ENCODE peak calls at places on chromosomes 3 and 15, in nine cellular contexts. V, O, E, Q, G, S, H, F and Y are unnamed samples.

GRCh38 chr3:123779646-123780231 is 104.4 kb downstream of the MYLK start:
- DNase-seq in V (no peak), O (no peak), E (no peak), Q (no peak), G (no peak), S (no peak), H (no peak), F (no peak), Y (no peak)

GRCh38 chr3:27659279-27660021 is 62.7 kb downstream of the EOMES start:
- DNase-seq in V (peak; percentile 50), O (peak; percentile 12), E (no peak), Q (no peak), G (peak; percentile 8), S (peak; percentile 77), H (peak; percentile 62), F (peak; percentile 39), Y (no peak)

GRCh38 chr15:72797338-72797689 is 13.8 kb upstream of the ADPGK start:
- DNase-seq in V (no peak), O (no peak), E (no peak), Q (no peak), G (no peak), S (no peak), H (no peak), F (no peak), Y (no peak)

GRCh38 chr15:47461560-47462175 is 255.6 kb upstream of the SEMA6D start:
- DNase-seq in V (no peak), O (no peak), E (no peak), Q (no peak), G (no peak), S (no peak), H (no peak), F (no peak), Y (no peak)

GRCh38 chr3:169456900-169457299 is 206.6 kb downstream of the MECOM start:
- DNase-seq in V (no peak), O (no peak), E (no peak), Q (no peak), G (no peak), S (no peak), H (no peak), F (no peak), Y (no peak)

GRCh38 chr3:174821477-174821876 is 37.7 kb upstream of the NAALADL2 start:
- DNase-seq in V (no peak), O (no peak), E (no peak), Q (no peak), G (no peak), S (no peak), H (no peak), F (no peak), Y (no peak)

GRCh38 chr15:39907216-39907615 is 12.8 kb downstream of the GPR176 start:
- DNase-seq in V (no peak), O (no peak), E (no peak), Q (no peak), G (no peak), S (no peak), H (no peak), F (no peak), Y (peak; percentile 44)

GRCh38 chr3:187183903-187184302 is 13.4 kb upstream of the RTP1 start:
- DNase-seq in V (no peak), O (no peak), E (no peak), Q (no peak), G (no peak), S (peak; percentile 2), H (no peak), F (no peak), Y (no peak)

GRCh38 chr15:57444877-57445513 is 68.7 kb downstream of the CGNL1 start:
- DNase-seq in V (no peak), O (no peak), E (no peak), Q (peak; percentile 33), G (no peak), S (peak; percentile 67), H (no peak), F (peak; percentile 41), Y (no peak)

GRCh38 chr3:178352300-178353021 is 183.8 kb upstream of the KCNMB2 start:
- DNase-seq in V (peak; percentile 87), O (no peak), E (peak; percentile 66), Q (peak; percentile 87), G (peak; percentile 15), S (peak; percentile 78), H (no peak), F (peak; percentile 1), Y (no peak)

GRCh38 chr15:52112203-52112750 is 298 bp downstream of the BCL2L10 start:
- DNase-seq in V (peak; percentile 48), O (no peak), E (no peak), Q (no peak), G (no peak), S (no peak), H (no peak), F (no peak), Y (no peak)

GRCh38 chr3:49276475-49277356 is at the start of gene C3orf62:
- DNase-seq in V (peak; percentile 92), O (peak; percentile 57), E (peak; percentile 47), Q (peak; percentile 24), G (no peak), S (peak; percentile 87), H (no peak), F (peak; percentile 54), Y (no peak)

GRCh38 chr3:111810909-111811308 is 48.2 kb upstream of the PHLDB2 start:
- DNase-seq in V (peak; percentile 67), O (no peak), E (peak; percentile 54), Q (no peak), G (no peak), S (no peak), H (peak; percentile 43), F (no peak), Y (no peak)

GRCh38 chr3:99172736-99173657 is 271.5 kb upstream of the DCBLD2 start:
- DNase-seq in V (peak; percentile 84), O (no peak), E (peak; percentile 50), Q (peak; percentile 42), G (peak; percentile 3), S (peak; percentile 79), H (peak; percentile 56), F (peak; percentile 63), Y (no peak)

GRCh38 chr3:16357191-16357590 is 92.2 kb downstream of the OXNAD1 start:
- DNase-seq in V (no peak), O (no peak), E (no peak), Q (no peak), G (no peak), S (no peak), H (no peak), F (no peak), Y (no peak)

GRCh38 chr15:79091204-79091867 is 756 bp upstream of the RASGRF1 start:
- DNase-seq in V (peak; percentile 35), O (peak; percentile 5), E (no peak), Q (no peak), G (no peak), S (peak; percentile 54), H (no peak), F (peak; percentile 5), Y (peak; percentile 36)

GRCh38 chr15:41827290-41827879 is 507 bp upstream of the JMJD7 start:
- DNase-seq in V (no peak), O (no peak), E (no peak), Q (no peak), G (no peak), S (no peak), H (no peak), F (no peak), Y (no peak)

GRCh38 chr3:20111836-20112235 is 71.6 kb downstream of the KAT2B start:
- DNase-seq in V (no peak), O (no peak), E (no peak), Q (no peak), G (no peak), S (peak; percentile 55), H (peak; percentile 12), F (no peak), Y (no peak)

GRCh38 chr15:39028069-39028468 is 463.5 kb upstream of the RASGRP1 start:
- DNase-seq in V (no peak), O (no peak), E (no peak), Q (no peak), G (no peak), S (peak; percentile 67), H (no peak), F (no peak), Y (no peak)

GRCh38 chr3:187807086-187807862 is 62.0 kb upstream of the BCL6 start:
- DNase-seq in V (peak; percentile 50), O (no peak), E (peak; percentile 30), Q (peak; percentile 49), G (no peak), S (no peak), H (no peak), F (no peak), Y (no peak)

GRCh38 chr15:57213783-57214366 is 162.4 kb upstream of the CGNL1 start:
- DNase-seq in V (peak; percentile 55), O (no peak), E (no peak), Q (no peak), G (peak; percentile 55), S (no peak), H (peak; percentile 21), F (peak; percentile 21), Y (peak; percentile 13)

GRCh38 chr3:189824629-189825312 is 193.6 kb downstream of the TP63 start:
- DNase-seq in V (peak; percentile 82), O (no peak), E (peak; percentile 51), Q (peak; percentile 58), G (no peak), S (peak; percentile 79), H (no peak), F (peak; percentile 2), Y (no peak)

GRCh38 chr15:86164222-86164898 is 84.7 kb downstream of the AGBL1 start:
- DNase-seq in V (no peak), O (no peak), E (no peak), Q (no peak), G (no peak), S (peak; percentile 80), H (no peak), F (no peak), Y (no peak)

GRCh38 chr15:44265757-44266156 is 22.8 kb upstream of the GOLM2 start:
- DNase-seq in V (no peak), O (no peak), E (no peak), Q (no peak), G (no peak), S (no peak), H (no peak), F (no peak), Y (no peak)

GRCh38 chr3:171108066-171108465 is 81.5 kb upstream of the SLC2A2 start:
- DNase-seq in V (no peak), O (no peak), E (no peak), Q (no peak), G (no peak), S (no peak), H (peak; percentile 24), F (no peak), Y (no peak)

GRCh38 chr3:10725067-10725466 is 91.0 kb upstream of the SLC6A11 start:
- DNase-seq in V (no peak), O (no peak), E (no peak), Q (peak; percentile 5), G (no peak), S (peak; percentile 24), H (no peak), F (no peak), Y (no peak)

GRCh38 chr15:56931674-56932507 is 13.4 kb downstream of the TCF12 start:
- DNase-seq in V (peak; percentile 25), O (no peak), E (no peak), Q (no peak), G (no peak), S (no peak), H (no peak), F (no peak), Y (no peak)